ENCODE peak calls at places on chromosomes 6 and 20, in eight cellular contexts. K is stimulated activated CD8-positive, alpha-beta memory T cell treated with anti-CD3 and anti-CD28 coated beads, Interleukin-15, amount 100 ng/mL, for 4 hours; H is AG04450; S is anterior cingulate cortex; E is nephron progenitor cell; J is KG1; B is activated CD8-positive, alpha-beta memory T cell treated with anti-CD3 and anti-CD28 coated beads, Interleukin-2, amount 10 ng/mL, durations not matched to agents 7 days and 5 days; X is GM13976. M is an unnamed sample.

GRCh38 chr6:19898141-19898740 is 61.1 kb downstream of the ID4 start:
- DNase-seq in K (no peak), H (no peak), S (no peak), E (no peak), J (no peak), B (no peak), X (no peak), M (no peak)

GRCh38 chr6:22271044-22271443 is 25.8 kb downstream of the PRL start:
- DNase-seq in K (no peak), H (no peak), S (no peak), E (no peak), J (no peak), B (no peak), X (peak; percentile 44), M (no peak)

GRCh38 chr20:370151-370600 is 10.4 kb upstream of the TRIB3 start:
- DNase-seq in K (no peak), H (no peak), S (no peak), E (no peak), J (no peak), B (no peak), X (no peak), M (peak; percentile 73)

GRCh38 chr20:58514321-58515239 is 619 bp downstream of the APCDD1L start:
- DNase-seq in K (no peak), H (no peak), S (no peak), E (peak; percentile 51), J (no peak), B (no peak), X (no peak), M (peak; percentile 68)

GRCh38 chr6:165686966-165687365 is 23.9 kb upstream of the PDE10A start:
- DNase-seq in K (no peak), H (no peak), S (no peak), E (no peak), J (no peak), B (no peak), X (no peak), M (no peak)

GRCh38 chr6:168165373-168165772 is 86.4 kb upstream of the FRMD1 start:
- DNase-seq in K (no peak), H (no peak), S (no peak), E (no peak), J (no peak), B (peak; percentile 15), X (no peak), M (peak; percentile 38)

GRCh38 chr6:79894939-79895338 is 52.4 kb downstream of the ELOVL4 start:
- DNase-seq in K (no peak), H (no peak), S (no peak), E (no peak), J (no peak), B (no peak), X (no peak), M (no peak)

GRCh38 chr20:50561379-50562078 is 51.3 kb downstream of the PTPN1 start:
- DNase-seq in K (peak; percentile 60), H (peak; percentile 90), S (peak; percentile 30), E (no peak), J (no peak), B (peak; percentile 77), X (peak; percentile 44), M (peak; percentile 95)

GRCh38 chr6:154292855-154293519 is 63.6 kb downstream of the IPCEF1 start:
- DNase-seq in K (no peak), H (peak; percentile 68), S (no peak), E (no peak), J (no peak), B (no peak), X (no peak), M (no peak)

GRCh38 chr6:54621285-54621684 is 225.3 kb upstream of the FAM83B start:
- DNase-seq in K (no peak), H (no peak), S (no peak), E (no peak), J (no peak), B (no peak), X (no peak), M (no peak)

GRCh38 chr20:61754976-61755778 is 310.5 kb downstream of the TAF4 start:
- DNase-seq in K (no peak), H (no peak), S (no peak), E (no peak), J (no peak), B (no peak), X (no peak), M (no peak)

GRCh38 chr20:57470666-57471495 is 54.1 kb downstream of the CTCFL start:
- DNase-seq in K (no peak), H (no peak), S (no peak), E (no peak), J (no peak), B (no peak), X (no peak), M (no peak)

GRCh38 chr6:16121339-16121738 is 7.5 kb upstream of the MYLIP start:
- DNase-seq in K (no peak), H (no peak), S (no peak), E (no peak), J (no peak), B (no peak), X (no peak), M (no peak)

GRCh38 chr6:112882381-112882780 is 535.3 kb downstream of the RFPL4B start:
- DNase-seq in K (no peak), H (no peak), S (no peak), E (no peak), J (no peak), B (no peak), X (no peak), M (no peak)

GRCh38 chr6:39801456-39802251 is 9.5 kb downstream of the DAAM2 start:
- DNase-seq in K (no peak), H (no peak), S (no peak), E (no peak), J (no peak), B (no peak), X (no peak), M (peak; percentile 93)

GRCh38 chr6:157952751-157953479 is 28.7 kb upstream of the SYNJ2 start:
- DNase-seq in K (no peak), H (no peak), S (no peak), E (no peak), J (no peak), B (no peak), X (no peak), M (no peak)

GRCh38 chr6:129785081-129785755 is 75.2 kb upstream of the ARHGAP18 start:
- DNase-seq in K (no peak), H (no peak), S (no peak), E (no peak), J (no peak), B (no peak), X (no peak), M (no peak)

GRCh38 chr20:23684261-23684660 is 4.6 kb downstream of the CST4 start:
- DNase-seq in K (no peak), H (no peak), S (no peak), E (no peak), J (no peak), B (no peak), X (no peak), M (no peak)